ENCODE peak calls at places on chromosomes 16 and 17, in nine cellular contexts. One of them, this sample, is unnamed.

GRCh38 chr17:63834431-63835166 is 7.1 kb upstream of the FTSJ3 start:
- DNase-seq in AG04450: peak; percentile 48
- DNase-seq in colonic mucosa: no peak
- DNase-seq in endodermal cell: peak; percentile 95
- DNase-seq in HFFc6: peak; percentile 68
- DNase-seq in GM10248: peak; percentile 66
- DNase-seq in foreskin keratinocyte: peak; percentile 70
- DNase-seq in natural killer cell: no peak
- DNase-seq in esophagus squamous epithelium: no peak
- DNase-seq in this sample: no peak

GRCh38 chr17:35337364-35337763 is 36.1 kb downstream of the SLFN11 start:
- DNase-seq in AG04450: no peak
- DNase-seq in colonic mucosa: no peak
- DNase-seq in endodermal cell: no peak
- DNase-seq in HFFc6: no peak
- DNase-seq in GM10248: no peak
- DNase-seq in foreskin keratinocyte: no peak
- DNase-seq in natural killer cell: no peak
- DNase-seq in esophagus squamous epithelium: no peak
- DNase-seq in this sample: no peak

GRCh38 chr17:63275318-63275967 is 170.7 kb downstream of the CYB561 start:
- DNase-seq in AG04450: peak; percentile 81
- DNase-seq in colonic mucosa: no peak
- DNase-seq in endodermal cell: no peak
- DNase-seq in HFFc6: peak; percentile 95
- DNase-seq in GM10248: no peak
- DNase-seq in foreskin keratinocyte: peak; percentile 96
- DNase-seq in natural killer cell: no peak
- DNase-seq in esophagus squamous epithelium: no peak
- DNase-seq in this sample: no peak

GRCh38 chr16:87963400-87963799 is 12.2 kb downstream of the BANP start:
- DNase-seq in AG04450: no peak
- DNase-seq in colonic mucosa: no peak
- DNase-seq in endodermal cell: peak; percentile 26
- DNase-seq in HFFc6: peak; percentile 80
- DNase-seq in GM10248: no peak
- DNase-seq in foreskin keratinocyte: peak; percentile 80
- DNase-seq in natural killer cell: peak; percentile 65
- DNase-seq in esophagus squamous epithelium: no peak
- DNase-seq in this sample: no peak

GRCh38 chr17:78341559-78342437 is 18.1 kb downstream of the SOCS3 start:
- DNase-seq in AG04450: no peak
- DNase-seq in colonic mucosa: peak; percentile 79
- DNase-seq in endodermal cell: peak; percentile 92
- DNase-seq in HFFc6: peak; percentile 68
- DNase-seq in GM10248: peak; percentile 50
- DNase-seq in foreskin keratinocyte: peak; percentile 68
- DNase-seq in natural killer cell: no peak
- DNase-seq in esophagus squamous epithelium: no peak
- DNase-seq in this sample: peak; percentile 48

GRCh38 chr16:67017451-67017750 is 11.5 kb upstream of the CBFB start:
- DNase-seq in AG04450: no peak
- DNase-seq in colonic mucosa: no peak
- DNase-seq in endodermal cell: no peak
- DNase-seq in HFFc6: no peak
- DNase-seq in GM10248: no peak
- DNase-seq in foreskin keratinocyte: no peak
- DNase-seq in natural killer cell: no peak
- DNase-seq in esophagus squamous epithelium: no peak
- DNase-seq in this sample: no peak

GRCh38 chr16:19346335-19346922 is 60.9 kb downstream of the CLEC19A start:
- DNase-seq in AG04450: no peak
- DNase-seq in colonic mucosa: no peak
- DNase-seq in endodermal cell: no peak
- DNase-seq in HFFc6: no peak
- DNase-seq in GM10248: peak; percentile 22
- DNase-seq in foreskin keratinocyte: no peak
- DNase-seq in natural killer cell: no peak
- DNase-seq in esophagus squamous epithelium: no peak
- DNase-seq in this sample: no peak

GRCh38 chr16:87375426-87376135 is 8.0 kb downstream of the FBXO31 start:
- DNase-seq in AG04450: no peak
- DNase-seq in colonic mucosa: no peak
- DNase-seq in endodermal cell: no peak
- DNase-seq in HFFc6: peak; percentile 42
- DNase-seq in GM10248: no peak
- DNase-seq in foreskin keratinocyte: peak; percentile 66
- DNase-seq in natural killer cell: no peak
- DNase-seq in esophagus squamous epithelium: no peak
- DNase-seq in this sample: no peak

GRCh38 chr17:8153957-8154607 is 1.9 kb upstream of the PER1 start:
- DNase-seq in AG04450: peak; percentile 98
- DNase-seq in colonic mucosa: peak; percentile 100
- DNase-seq in endodermal cell: peak; percentile 100
- DNase-seq in HFFc6: peak; percentile 99
- DNase-seq in GM10248: peak; percentile 64
- DNase-seq in foreskin keratinocyte: peak; percentile 96
- DNase-seq in natural killer cell: peak; percentile 88
- DNase-seq in esophagus squamous epithelium: peak; percentile 78
- DNase-seq in this sample: peak; percentile 71

GRCh38 chr16:3134338-3135119 is at the start of gene ZNF213:
- DNase-seq in AG04450: peak; percentile 93
- DNase-seq in colonic mucosa: peak; percentile 96
- DNase-seq in endodermal cell: peak; percentile 98
- DNase-seq in HFFc6: peak; percentile 98
- DNase-seq in GM10248: peak; percentile 94
- DNase-seq in foreskin keratinocyte: peak; percentile 96
- DNase-seq in natural killer cell: peak; percentile 87
- DNase-seq in esophagus squamous epithelium: peak; percentile 86
- DNase-seq in this sample: peak; percentile 81

GRCh38 chr16:3127745-3128144 is 7.1 kb upstream of the ZNF213 start:
- DNase-seq in AG04450: no peak
- DNase-seq in colonic mucosa: no peak
- DNase-seq in endodermal cell: peak; percentile 78
- DNase-seq in HFFc6: no peak
- DNase-seq in GM10248: no peak
- DNase-seq in foreskin keratinocyte: peak; percentile 73
- DNase-seq in natural killer cell: no peak
- DNase-seq in esophagus squamous epithelium: no peak
- DNase-seq in this sample: no peak

GRCh38 chr16:3129137-3130131 is 5.4 kb upstream of the ZNF213 start:
- DNase-seq in AG04450: peak; percentile 70
- DNase-seq in colonic mucosa: peak; percentile 85
- DNase-seq in endodermal cell: peak; percentile 91
- DNase-seq in HFFc6: peak; percentile 83
- DNase-seq in GM10248: peak; percentile 65
- DNase-seq in foreskin keratinocyte: peak; percentile 74
- DNase-seq in natural killer cell: peak; percentile 59
- DNase-seq in esophagus squamous epithelium: peak; percentile 44
- DNase-seq in this sample: peak; percentile 55

GRCh38 chr16:3135120-3135715 is 389 bp downstream of the ZNF213 start:
- DNase-seq in AG04450: no peak
- DNase-seq in colonic mucosa: no peak
- DNase-seq in endodermal cell: no peak
- DNase-seq in HFFc6: no peak
- DNase-seq in GM10248: no peak
- DNase-seq in foreskin keratinocyte: peak; percentile 25
- DNase-seq in natural killer cell: no peak
- DNase-seq in esophagus squamous epithelium: no peak
- DNase-seq in this sample: no peak

GRCh38 chr16:3131755-3132377 is 3.0 kb upstream of the ZNF213 start:
- DNase-seq in AG04450: no peak
- DNase-seq in colonic mucosa: peak; percentile 44
- DNase-seq in endodermal cell: peak; percentile 90
- DNase-seq in HFFc6: peak; percentile 23
- DNase-seq in GM10248: no peak
- DNase-seq in foreskin keratinocyte: peak; percentile 9
- DNase-seq in natural killer cell: no peak
- DNase-seq in esophagus squamous epithelium: no peak
- DNase-seq in this sample: no peak
- TF ChIP-seq CTCF in AG04450: peak; percentile 68
- TF ChIP-seq CTCF in colonic mucosa: peak; percentile 31
- TF ChIP-seq CTCF in endodermal cell: peak; percentile 82
- TF ChIP-seq CTCF in HFFc6: peak; percentile 75
- TF ChIP-seq CTCF in GM10248: peak; percentile 62
- TF ChIP-seq CTCF in foreskin keratinocyte: peak; percentile 61
- TF ChIP-seq CTCF in natural killer cell: peak; percentile 31
- TF ChIP-seq CTCF in esophagus squamous epithelium: no peak
- TF ChIP-seq CTCF in this sample: no peak

DNA sequence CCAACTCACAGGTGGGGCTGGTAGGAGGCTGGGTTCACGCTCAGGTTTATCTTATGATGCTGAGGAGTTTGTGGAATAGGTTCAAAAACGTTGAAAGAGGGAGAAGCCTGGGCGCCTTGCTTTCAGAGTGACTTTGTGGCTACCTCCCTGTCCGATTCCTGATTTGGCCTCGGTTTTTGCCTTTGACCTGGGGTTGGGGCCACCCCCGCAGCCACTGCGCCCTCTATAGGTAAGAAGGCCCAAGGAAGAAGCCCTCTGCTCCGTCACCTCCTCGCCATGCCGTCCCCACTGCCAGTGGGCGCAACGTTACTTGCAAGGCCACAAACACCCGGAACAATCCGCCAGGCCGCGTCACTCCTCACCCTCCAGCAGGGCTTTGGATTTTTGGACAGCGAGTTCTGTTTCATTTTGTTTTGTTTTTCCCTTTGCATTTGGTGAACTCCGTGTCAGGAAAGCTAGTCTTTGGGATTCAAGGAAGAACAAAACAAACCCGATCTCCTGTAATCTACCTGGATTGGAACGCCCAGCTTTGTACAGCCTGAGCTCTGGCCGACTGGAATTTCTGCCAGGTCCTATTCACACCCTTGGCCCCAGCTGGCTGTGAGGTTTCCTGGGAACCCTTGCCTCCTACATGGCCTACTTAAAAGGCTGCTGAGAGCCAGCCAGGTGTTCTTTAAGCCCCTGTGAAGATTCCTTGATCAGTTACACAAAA is 60.7 kb downstream of the TBC1D16 start:
- DNase-seq in AG04450: no peak
- DNase-seq in colonic mucosa: no peak
- DNase-seq in endodermal cell: peak; percentile 91
- DNase-seq in HFFc6: no peak
- DNase-seq in GM10248: no peak
- DNase-seq in foreskin keratinocyte: no peak
- DNase-seq in natural killer cell: no peak
- DNase-seq in esophagus squamous epithelium: no peak
- DNase-seq in this sample: no peak
- TF ChIP-seq CTCF in AG04450: no peak
- TF ChIP-seq CTCF in colonic mucosa: no peak
- TF ChIP-seq CTCF in endodermal cell: peak; percentile 81
- TF ChIP-seq CTCF in HFFc6: peak; percentile 54
- TF ChIP-seq CTCF in GM10248: peak; percentile 41
- TF ChIP-seq CTCF in foreskin keratinocyte: peak; percentile 38
- TF ChIP-seq CTCF in natural killer cell: no peak
- TF ChIP-seq CTCF in esophagus squamous epithelium: no peak
- TF ChIP-seq CTCF in this sample: no peak

GRCh38 chr17:32944248-32945020 is 16.5 kb downstream of the TMEM98 start:
- DNase-seq in AG04450: no peak
- DNase-seq in colonic mucosa: no peak
- DNase-seq in endodermal cell: peak; percentile 62
- DNase-seq in HFFc6: peak; percentile 17
- DNase-seq in GM10248: no peak
- DNase-seq in foreskin keratinocyte: peak; percentile 35
- DNase-seq in natural killer cell: no peak
- DNase-seq in esophagus squamous epithelium: no peak
- DNase-seq in this sample: no peak

GRCh38 chr17:32943206-32943605 is 15.3 kb downstream of the TMEM98 start:
- DNase-seq in AG04450: no peak
- DNase-seq in colonic mucosa: no peak
- DNase-seq in endodermal cell: peak; percentile 35
- DNase-seq in HFFc6: peak; percentile 7
- DNase-seq in GM10248: no peak
- DNase-seq in foreskin keratinocyte: peak; percentile 28
- DNase-seq in natural killer cell: no peak
- DNase-seq in esophagus squamous epithelium: no peak
- DNase-seq in this sample: no peak

GRCh38 chr17:32943647-32944191 is 15.8 kb downstream of the TMEM98 start:
- DNase-seq in AG04450: peak; percentile 38
- DNase-seq in colonic mucosa: no peak
- DNase-seq in endodermal cell: peak; percentile 50
- DNase-seq in HFFc6: peak; percentile 72
- DNase-seq in GM10248: no peak
- DNase-seq in foreskin keratinocyte: peak; percentile 64
- DNase-seq in natural killer cell: no peak
- DNase-seq in esophagus squamous epithelium: no peak
- DNase-seq in this sample: no peak

GRCh38 chr17:32940706-32941390 is 12.9 kb downstream of the TMEM98 start:
- DNase-seq in AG04450: no peak
- DNase-seq in colonic mucosa: no peak
- DNase-seq in endodermal cell: peak; percentile 42
- DNase-seq in HFFc6: no peak
- DNase-seq in GM10248: no peak
- DNase-seq in foreskin keratinocyte: no peak
- DNase-seq in natural killer cell: no peak
- DNase-seq in esophagus squamous epithelium: no peak
- DNase-seq in this sample: no peak

GRCh38 chr17:32941419-32942032 is 13.6 kb downstream of the TMEM98 start:
- DNase-seq in AG04450: no peak
- DNase-seq in colonic mucosa: no peak
- DNase-seq in endodermal cell: peak; percentile 31
- DNase-seq in HFFc6: no peak
- DNase-seq in GM10248: no peak
- DNase-seq in foreskin keratinocyte: no peak
- DNase-seq in natural killer cell: no peak
- DNase-seq in esophagus squamous epithelium: no peak
- DNase-seq in this sample: no peak
- TF ChIP-seq CTCF in AG04450: peak; percentile 35
- TF ChIP-seq CTCF in colonic mucosa: peak; percentile 13
- TF ChIP-seq CTCF in endodermal cell: peak; percentile 79
- TF ChIP-seq CTCF in HFFc6: peak; percentile 73
- TF ChIP-seq CTCF in GM10248: no peak
- TF ChIP-seq CTCF in foreskin keratinocyte: peak; percentile 51
- TF ChIP-seq CTCF in natural killer cell: peak; percentile 16
- TF ChIP-seq CTCF in esophagus squamous epithelium: no peak
- TF ChIP-seq CTCF in this sample: no peak

DNA sequence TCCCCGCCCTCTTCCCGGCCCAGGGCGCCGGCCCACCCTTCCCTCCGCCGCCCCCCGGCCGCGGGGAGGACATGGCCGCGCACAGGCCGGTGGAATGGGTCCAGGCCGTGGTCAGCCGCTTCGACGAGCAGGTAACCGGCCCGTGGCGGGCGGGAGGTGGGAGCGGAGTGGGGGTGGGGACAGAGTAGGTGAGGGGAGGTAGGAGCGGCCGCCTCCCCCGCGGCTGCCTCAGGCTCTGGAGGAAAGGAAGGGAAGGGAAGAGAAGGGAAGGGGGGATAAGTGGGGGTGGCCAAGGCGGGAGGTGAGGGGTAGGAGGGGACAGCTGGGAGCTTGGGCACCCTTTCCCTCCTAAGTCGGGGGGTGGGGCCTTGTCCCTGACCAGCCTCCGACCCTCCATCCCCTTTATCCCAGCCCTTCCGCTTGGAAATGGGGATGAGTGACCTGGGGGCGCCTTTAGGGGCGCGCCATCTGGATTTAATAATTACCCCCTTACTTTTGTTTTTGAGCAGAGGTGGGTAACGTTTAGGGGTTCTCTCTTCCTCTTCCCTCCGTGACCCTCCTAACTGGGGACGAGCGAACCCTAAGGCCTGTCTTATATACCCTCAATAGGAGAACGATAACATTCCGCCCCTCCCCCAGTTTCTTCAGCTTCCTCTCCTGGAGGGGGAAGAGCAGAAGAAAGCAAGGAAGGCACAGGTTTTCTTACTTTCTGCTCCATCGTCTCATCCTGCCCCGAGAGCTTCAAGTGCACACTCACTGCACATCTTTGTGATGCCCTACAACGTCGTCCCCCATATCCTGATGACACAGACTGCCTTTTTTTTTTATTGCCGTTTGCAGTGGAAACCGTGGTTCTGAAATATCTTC is 695 bp downstream of the NF1 start:
- DNase-seq in AG04450: no peak
- DNase-seq in colonic mucosa: peak; percentile 61
- DNase-seq in endodermal cell: peak; percentile 95
- DNase-seq in HFFc6: peak; percentile 51
- DNase-seq in GM10248: peak; percentile 50
- DNase-seq in foreskin keratinocyte: peak; percentile 32
- DNase-seq in natural killer cell: peak; percentile 29
- DNase-seq in esophagus squamous epithelium: no peak
- DNase-seq in this sample: peak; percentile 32
- TF ChIP-seq CTCF in AG04450: no peak
- TF ChIP-seq CTCF in colonic mucosa: no peak
- TF ChIP-seq CTCF in endodermal cell: no peak
- TF ChIP-seq CTCF in HFFc6: no peak
- TF ChIP-seq CTCF in GM10248: no peak
- TF ChIP-seq CTCF in foreskin keratinocyte: no peak
- TF ChIP-seq CTCF in natural killer cell: no peak
- TF ChIP-seq CTCF in esophagus squamous epithelium: no peak
- TF ChIP-seq CTCF in this sample: no peak